ENCODE peak calls at places on chromosomes 7 and 10, in ten cellular contexts. Z, H, E, B, I, Y, Q, X, T and U are unnamed samples.

GRCh38 chr7:114310344-114311118 is 104.1 kb upstream of the FOXP2 start:
- DNase-seq in Z (no peak), H (no peak), E (no peak), B (no peak), I (no peak), Y (no peak), Q (no peak), X (no peak), T (no peak), U (no peak)

GRCh38 chr10:132337019-132337418 is 5.0 kb downstream of the LRRC27 start:
- DNase-seq in Z (no peak), H (no peak), E (no peak), B (no peak), I (no peak), Y (no peak), Q (no peak), X (no peak), T (no peak), U (no peak)

GRCh38 chr10:24213881-24214280 is 4.9 kb downstream of the KIAA1217 start:
- DNase-seq in Z (no peak), H (no peak), E (no peak), B (no peak), I (no peak), Y (no peak), Q (no peak), X (no peak), T (no peak), U (no peak)

GRCh38 chr7:66281678-66282593 is 76.8 kb downstream of the TPST1 start:
- DNase-seq in Z (no peak), H (no peak), E (no peak), B (no peak), I (no peak), Y (peak), Q (peak), X (no peak), T (no peak), U (no peak)

GRCh38 chr7:105151152-105151551 is 137.1 kb downstream of the KMT2E start:
- DNase-seq in Z (no peak), H (no peak), E (no peak), B (no peak), I (no peak), Y (no peak), Q (no peak), X (no peak), T (no peak), U (no peak)

GRCh38 chr7:73706122-73707044 is 13.1 kb downstream of the STX1A start:
- DNase-seq in Z (no peak), H (no peak), E (no peak), B (no peak), I (no peak), Y (no peak), Q (no peak), X (no peak), T (no peak), U (no peak)

GRCh38 chr10:35011771-35012191 is 78.4 kb downstream of the CUL2 start:
- DNase-seq in Z (no peak), H (no peak), E (no peak), B (no peak), I (no peak), Y (no peak), Q (no peak), X (no peak), T (no peak), U (no peak)

GRCh38 chr10:90930971-90931841 is 10.3 kb upstream of the ANKRD1 start:
- DNase-seq in Z (peak), H (no peak), E (no peak), B (peak), I (no peak), Y (peak), Q (peak), X (peak), T (no peak), U (no peak)

GRCh38 chr10:125531470-125531869 is 151.5 kb downstream of the TEX36 start:
- DNase-seq in Z (no peak), H (no peak), E (no peak), B (no peak), I (no peak), Y (peak), Q (no peak), X (no peak), T (no peak), U (no peak)

GRCh38 chr7:74240482-74240881 is 13.7 kb downstream of the RFC2 start:
- DNase-seq in Z (no peak), H (no peak), E (no peak), B (no peak), I (peak), Y (no peak), Q (no peak), X (no peak), T (no peak), U (no peak)

GRCh38 chr7:66353547-66353946 is 148.4 kb downstream of the TPST1 start:
- DNase-seq in Z (no peak), H (no peak), E (no peak), B (no peak), I (no peak), Y (no peak), Q (peak), X (no peak), T (no peak), U (no peak)

GRCh38 chr7:48384180-48384752 is 213.0 kb downstream of the ABCA13 start:
- DNase-seq in Z (no peak), H (no peak), E (no peak), B (no peak), I (no peak), Y (no peak), Q (no peak), X (no peak), T (no peak), U (no peak)
- TF ChIP-seq CTCF in Z (no peak), H (no peak), E (no peak), B (no peak), I (no peak), Y (no peak), Q (no peak), X (no peak), T (no peak), U (no peak)

GRCh38 chr10:101053516-101053915 is 8.3 kb upstream of the KAZALD1 start:
- DNase-seq in Z (no peak), H (no peak), E (no peak), B (no peak), I (no peak), Y (no peak), Q (peak), X (no peak), T (no peak), U (no peak)

GRCh38 chr10:101054351-101054750 is 7.4 kb upstream of the KAZALD1 start:
- DNase-seq in Z (no peak), H (no peak), E (no peak), B (no peak), I (no peak), Y (no peak), Q (no peak), X (no peak), T (no peak), U (no peak)

GRCh38 chr10:101052285-101052684 is 9.5 kb upstream of the KAZALD1 start:
- DNase-seq in Z (no peak), H (no peak), E (no peak), B (no peak), I (no peak), Y (no peak), Q (peak), X (no peak), T (no peak), U (no peak)

GRCh38 chr10:101056365-101057151 is 5.2 kb upstream of the KAZALD1 start:
- DNase-seq in Z (no peak), H (no peak), E (no peak), B (no peak), I (no peak), Y (no peak), Q (no peak), X (no peak), T (no peak), U (no peak)

DNA sequence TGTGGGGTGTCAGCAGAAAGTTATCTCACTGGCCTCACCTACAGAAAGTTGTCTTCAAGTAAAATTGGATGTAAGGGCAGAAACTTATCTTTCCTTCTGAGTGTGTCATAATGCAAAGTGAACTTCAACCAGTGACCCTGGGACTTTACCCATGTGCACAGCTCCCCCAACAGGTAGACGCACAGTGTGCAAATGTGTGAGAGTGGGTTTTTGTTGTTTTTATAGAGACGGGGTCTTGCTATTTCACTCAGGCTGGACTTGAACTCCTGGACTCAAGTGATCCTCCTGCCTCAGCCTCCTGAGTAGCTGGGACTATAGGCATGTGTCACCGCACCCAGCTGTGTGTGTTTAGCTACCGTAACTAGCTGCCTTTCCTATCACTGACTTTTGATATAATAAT is 6.4 kb upstream of the KAZALD1 start:
- DNase-seq in Z (no peak), H (no peak), E (no peak), B (no peak), I (no peak), Y (no peak), Q (no peak), X (no peak), T (no peak), U (no peak)
- TF ChIP-seq CTCF in Z (no peak), H (peak), E (no peak), B (no peak), I (no peak), Y (peak), Q (no peak), X (no peak), T (peak), U (peak)

GRCh38 chr7:671415-672042 is 55.0 kb upstream of the DNAAF5 start:
- DNase-seq in Z (no peak), H (no peak), E (no peak), B (no peak), I (peak), Y (no peak), Q (no peak), X (no peak), T (no peak), U (no peak)

GRCh38 chr7:666454-667292 is 59.8 kb upstream of the DNAAF5 start:
- DNase-seq in Z (no peak), H (no peak), E (no peak), B (no peak), I (no peak), Y (no peak), Q (no peak), X (no peak), T (no peak), U (no peak)

GRCh38 chr7:668139-668871 is 58.2 kb upstream of the DNAAF5 start:
- DNase-seq in Z (no peak), H (no peak), E (peak), B (no peak), I (peak), Y (no peak), Q (peak), X (no peak), T (no peak), U (no peak)

GRCh38 chr7:670501-671390 is 55.8 kb upstream of the DNAAF5 start:
- DNase-seq in Z (no peak), H (no peak), E (peak), B (no peak), I (peak), Y (no peak), Q (no peak), X (no peak), T (no peak), U (no peak)

DNA sequence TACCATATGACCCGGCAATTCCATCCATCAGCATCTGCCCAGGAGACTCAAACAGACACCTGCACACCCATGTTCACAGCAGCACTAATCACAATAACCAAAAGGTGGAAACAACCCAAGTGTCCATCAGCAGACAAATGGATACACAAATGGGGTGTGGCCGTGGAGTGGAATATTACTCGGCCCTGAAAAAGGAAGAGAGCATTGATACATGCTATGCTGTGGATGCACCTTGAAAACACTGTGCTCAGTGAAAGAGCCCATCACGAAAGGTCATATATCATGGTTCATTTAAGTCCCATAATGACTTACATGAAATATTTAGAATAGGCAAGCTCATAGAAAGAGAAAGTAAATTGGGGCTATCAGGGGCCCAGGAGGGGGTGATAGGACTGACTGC is 57.5 kb upstream of the DNAAF5 start:
- DNase-seq in Z (no peak), H (no peak), E (peak), B (no peak), I (no peak), Y (no peak), Q (no peak), X (no peak), T (no peak), U (no peak)
- TF ChIP-seq CTCF in Z (no peak), H (no peak), E (no peak), B (no peak), I (no peak), Y (no peak), Q (no peak), X (no peak), T (no peak), U (no peak)

DNA sequence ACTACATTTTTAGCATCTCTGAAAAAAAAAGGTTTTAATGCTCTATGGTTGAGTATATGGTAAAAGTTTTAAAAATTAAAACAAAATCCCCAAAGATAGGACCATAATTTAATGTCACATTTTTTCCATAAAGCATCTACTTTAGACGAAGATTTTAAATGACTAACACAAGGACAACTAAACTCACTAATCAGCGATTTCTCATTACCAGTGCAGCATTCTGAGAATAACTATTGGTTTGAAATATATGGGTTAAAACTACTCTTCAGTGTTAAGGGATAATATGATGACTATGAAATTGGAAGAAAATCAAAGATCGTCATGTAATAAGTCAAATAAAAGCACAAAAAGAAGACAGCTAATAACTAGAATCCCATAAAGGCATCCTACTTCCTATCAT is 118.4 kb downstream of the CNOT4 start:
- DNase-seq in Z (no peak), H (no peak), E (no peak), B (no peak), I (no peak), Y (no peak), Q (no peak), X (no peak), T (no peak), U (no peak)
- TF ChIP-seq CTCF in Z (no peak), H (no peak), E (no peak), B (no peak), I (no peak), Y (no peak), Q (no peak), X (no peak), T (no peak), U (no peak)

GRCh38 chr7:142301299-142301698 is 43.4 kb upstream of the PRSS58 start:
- DNase-seq in Z (no peak), H (no peak), E (no peak), B (no peak), I (no peak), Y (no peak), Q (no peak), X (no peak), T (no peak), U (no peak)
- TF ChIP-seq CTCF in Z (no peak), H (no peak), E (no peak), B (no peak), I (no peak), Y (no peak), Q (no peak), X (no peak), T (no peak), U (no peak)

DNA sequence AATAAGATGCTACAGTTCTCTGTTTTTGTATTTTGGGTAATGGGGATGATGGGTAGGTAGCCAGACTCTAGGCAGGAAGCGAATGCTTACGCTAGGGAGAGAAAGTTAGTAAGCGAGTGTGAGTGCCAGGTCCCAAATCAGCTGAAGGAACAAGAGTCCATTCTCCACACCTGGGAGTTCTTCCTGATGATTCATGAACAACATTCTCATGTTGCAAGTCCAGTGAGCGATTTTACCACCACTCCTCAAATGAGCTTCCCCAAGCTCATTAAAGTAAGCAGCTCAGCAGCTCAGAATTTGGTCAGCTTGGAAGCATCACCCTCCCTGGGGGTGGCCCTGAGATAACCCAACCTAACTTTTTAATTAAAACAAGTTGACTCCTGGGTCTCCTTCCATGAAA is 27.3 kb downstream of the SH3PXD2A start:
- DNase-seq in Z (no peak), H (no peak), E (no peak), B (no peak), I (no peak), Y (peak), Q (no peak), X (no peak), T (peak), U (no peak)
- TF ChIP-seq CTCF in Z (no peak), H (no peak), E (no peak), B (no peak), I (no peak), Y (no peak), Q (no peak), X (no peak), T (no peak), U (no peak)

DNA sequence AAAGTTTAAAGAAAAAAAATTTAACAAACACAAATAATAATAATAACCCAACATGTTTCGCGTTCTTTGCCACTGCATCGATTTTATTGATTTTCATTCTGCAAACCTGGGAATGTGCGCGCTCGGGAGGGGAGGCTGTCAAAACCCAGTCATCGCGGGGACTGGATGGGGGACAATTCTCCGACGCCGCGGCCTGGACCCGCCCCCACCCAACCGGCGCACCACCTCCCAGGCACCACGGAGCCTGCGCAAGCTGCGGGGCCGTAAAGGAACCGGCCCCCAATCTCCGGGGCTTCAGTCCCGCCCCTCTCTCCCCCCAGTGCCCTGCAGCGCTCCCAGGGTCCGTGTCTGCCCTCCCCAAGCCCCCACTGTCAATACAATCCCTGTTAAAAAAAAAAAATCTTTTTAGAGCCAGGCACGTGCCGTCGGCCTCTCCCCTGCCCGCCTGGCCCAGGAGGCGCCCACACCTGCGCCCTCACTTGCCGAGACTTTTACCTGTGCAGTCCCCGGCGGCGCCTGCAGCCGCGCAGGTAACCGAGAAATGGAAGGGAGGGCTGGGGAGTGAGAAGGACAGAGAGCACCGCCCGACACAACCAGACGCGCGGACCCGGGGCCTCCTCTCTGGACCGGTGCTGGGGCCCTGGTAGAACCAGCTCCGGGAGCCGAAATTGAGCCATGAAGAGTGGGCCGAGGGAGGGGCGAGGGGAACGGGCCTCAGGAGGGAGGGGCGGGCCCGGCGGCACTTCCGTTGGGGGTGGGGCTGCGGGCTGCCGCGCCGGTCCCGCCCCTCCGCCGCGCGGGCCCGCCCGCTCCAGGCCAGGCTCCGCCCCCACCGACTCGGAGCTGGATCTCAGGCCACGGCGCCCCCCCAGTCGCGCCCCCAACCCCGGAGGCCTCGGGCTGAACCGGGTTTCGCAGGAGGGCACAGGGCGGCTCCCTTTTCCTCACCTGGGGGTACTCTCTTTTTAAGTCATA is 7.6 kb upstream of the ZNF503 start:
- DNase-seq in Z (peak), H (peak), E (peak), B (peak), I (peak), Y (no peak), Q (peak), X (peak), T (peak), U (peak)
- TF ChIP-seq CTCF in Z (no peak), H (peak), E (no peak), B (no peak), I (peak), Y (peak), Q (no peak), X (no peak), T (no peak), U (no peak)